ENCODE peak calls at places on chromosomes 5 and 9, in five cellular contexts. One of them, this sample, is unnamed.

GRCh38 chr9:22622823-22623222 is 176.2 kb downstream of the DMRTA1 start:
- DNase-seq in fibroblast of lung: no peak
- DNase-seq in mammary epithelial cell: no peak
- DNase-seq in neural progenitor cell: no peak
- DNase-seq in neuronal stem cell: no peak
- DNase-seq in this sample: no peak

GRCh38 chr9:116791314-116791713 is 104.2 kb downstream of the TRIM32 start:
- DNase-seq in neural progenitor cell: no peak
- DNase-seq in mammary epithelial cell: no peak
- DNase-seq in fibroblast of lung: no peak
- DNase-seq in neuronal stem cell: no peak
- DNase-seq in this sample: no peak

GRCh38 chr5:38330207-38330606 is 71.8 kb downstream of the EGFLAM start:
- DNase-seq in neuronal stem cell: no peak
- DNase-seq in neural progenitor cell: no peak
- DNase-seq in mammary epithelial cell: no peak
- DNase-seq in fibroblast of lung: peak; percentile 50
- DNase-seq in this sample: no peak

GRCh38 chr9:128819716-128820664 is 1.7 kb downstream of the ENDOG start:
- DNase-seq in neural progenitor cell: peak; percentile 25
- DNase-seq in fibroblast of lung: no peak
- DNase-seq in mammary epithelial cell: no peak
- DNase-seq in neuronal stem cell: no peak
- DNase-seq in this sample: no peak

GRCh38 chr5:137627293-137627692 is 108.6 kb downstream of the KLHL3 start:
- DNase-seq in fibroblast of lung: no peak
- DNase-seq in neuronal stem cell: no peak
- DNase-seq in mammary epithelial cell: no peak
- DNase-seq in neural progenitor cell: no peak
- DNase-seq in this sample: no peak

GRCh38 chr5:63375851-63376250 is 586.4 kb downstream of the HTR1A start:
- DNase-seq in neuronal stem cell: no peak
- DNase-seq in neural progenitor cell: no peak
- DNase-seq in mammary epithelial cell: no peak
- DNase-seq in fibroblast of lung: no peak
- DNase-seq in this sample: no peak

GRCh38 chr5:164098536-164098935 is 593.1 kb downstream of the MAT2B start:
- DNase-seq in neuronal stem cell: no peak
- DNase-seq in fibroblast of lung: peak; percentile 9
- DNase-seq in neural progenitor cell: no peak
- DNase-seq in mammary epithelial cell: no peak
- DNase-seq in this sample: no peak

GRCh38 chr5:24644757-24645156 is at the start of gene CDH10:
- DNase-seq in neural progenitor cell: peak; percentile 93
- DNase-seq in fibroblast of lung: peak; percentile 77
- DNase-seq in mammary epithelial cell: peak; percentile 2
- DNase-seq in neuronal stem cell: peak; percentile 83
- DNase-seq in this sample: no peak

GRCh38 chr9:2340046-2340760 is 281.4 kb upstream of the VLDLR start:
- DNase-seq in neuronal stem cell: no peak
- DNase-seq in neural progenitor cell: no peak
- DNase-seq in fibroblast of lung: peak; percentile 17
- DNase-seq in mammary epithelial cell: peak; percentile 89
- DNase-seq in this sample: no peak

GRCh38 chr5:126499742-126500396 is 76.7 kb downstream of the GRAMD2B start:
- DNase-seq in neuronal stem cell: no peak
- DNase-seq in fibroblast of lung: no peak
- DNase-seq in neural progenitor cell: peak; percentile 71
- DNase-seq in mammary epithelial cell: no peak
- DNase-seq in this sample: peak; percentile 24

GRCh38 chr5:79954620-79955019 is 36.4 kb downstream of the MTX3 start:
- DNase-seq in mammary epithelial cell: no peak
- DNase-seq in neuronal stem cell: no peak
- DNase-seq in neural progenitor cell: no peak
- DNase-seq in fibroblast of lung: no peak
- DNase-seq in this sample: no peak

GRCh38 chr9:8486095-8486494 is 686.5 kb upstream of the DMAC1 start:
- DNase-seq in neuronal stem cell: no peak
- DNase-seq in mammary epithelial cell: no peak
- DNase-seq in fibroblast of lung: peak; percentile 32
- DNase-seq in neural progenitor cell: peak; percentile 72
- DNase-seq in this sample: no peak

GRCh38 chr5:124660229-124661093 is 86.0 kb downstream of the ZNF608 start:
- DNase-seq in mammary epithelial cell: peak; percentile 74
- DNase-seq in neural progenitor cell: peak; percentile 22
- DNase-seq in fibroblast of lung: peak; percentile 85
- DNase-seq in neuronal stem cell: no peak
- DNase-seq in this sample: no peak

GRCh38 chr5:121049971-121050370 is 585.9 kb downstream of the PRR16 start:
- DNase-seq in fibroblast of lung: no peak
- DNase-seq in mammary epithelial cell: no peak
- DNase-seq in neural progenitor cell: no peak
- DNase-seq in neuronal stem cell: no peak
- DNase-seq in this sample: no peak

GRCh38 chr9:25225938-25226760 is 452.1 kb downstream of the TUSC1 start:
- DNase-seq in neuronal stem cell: no peak
- DNase-seq in fibroblast of lung: no peak
- DNase-seq in mammary epithelial cell: no peak
- DNase-seq in neural progenitor cell: no peak
- DNase-seq in this sample: no peak

GRCh38 chr9:79709945-79710674 is 138.3 kb downstream of the TLE4 start:
- DNase-seq in neural progenitor cell: no peak
- DNase-seq in mammary epithelial cell: no peak
- DNase-seq in fibroblast of lung: no peak
- DNase-seq in neuronal stem cell: no peak
- DNase-seq in this sample: no peak

GRCh38 chr5:37657046-37657445 is 182.8 kb downstream of the GDNF start:
- DNase-seq in neuronal stem cell: no peak
- DNase-seq in neural progenitor cell: no peak
- DNase-seq in fibroblast of lung: no peak
- DNase-seq in mammary epithelial cell: no peak
- DNase-seq in this sample: no peak

GRCh38 chr9:111752455-111752854 is 42.3 kb downstream of the SHOC1 start:
- DNase-seq in mammary epithelial cell: peak; percentile 63
- DNase-seq in fibroblast of lung: peak; percentile 33
- DNase-seq in neuronal stem cell: no peak
- DNase-seq in neural progenitor cell: no peak
- DNase-seq in this sample: no peak

GRCh38 chr5:173726848-173727557 is 110.6 kb upstream of the BOD1 start:
- DNase-seq in neuronal stem cell: no peak
- DNase-seq in mammary epithelial cell: peak; percentile 11
- DNase-seq in neural progenitor cell: no peak
- DNase-seq in fibroblast of lung: peak; percentile 60
- DNase-seq in this sample: no peak

GRCh38 chr9:79115176-79115575 is 456.6 kb upstream of the TLE4 start:
- DNase-seq in mammary epithelial cell: no peak
- DNase-seq in fibroblast of lung: no peak
- DNase-seq in neuronal stem cell: no peak
- DNase-seq in neural progenitor cell: no peak
- DNase-seq in this sample: no peak

GRCh38 chr5:24539625-24540024 is 105.2 kb downstream of the CDH10 start:
- DNase-seq in neuronal stem cell: no peak
- DNase-seq in neural progenitor cell: no peak
- DNase-seq in mammary epithelial cell: no peak
- DNase-seq in fibroblast of lung: no peak
- DNase-seq in this sample: no peak

GRCh38 chr5:179915406-179915935 is 7.8 kb upstream of the TBC1D9B start:
- DNase-seq in mammary epithelial cell: no peak
- DNase-seq in neuronal stem cell: no peak
- DNase-seq in fibroblast of lung: no peak
- DNase-seq in neural progenitor cell: no peak
- DNase-seq in this sample: no peak

GRCh38 chr5:179549973-179550510 is 312 bp upstream of the RUFY1 start:
- DNase-seq in neuronal stem cell: peak; percentile 42
- DNase-seq in neural progenitor cell: no peak
- DNase-seq in fibroblast of lung: peak; percentile 63
- DNase-seq in mammary epithelial cell: no peak
- DNase-seq in this sample: no peak

GRCh38 chr5:125451622-125452021 is 705.2 kb upstream of the ZNF608 start:
- DNase-seq in mammary epithelial cell: peak; percentile 57
- DNase-seq in neural progenitor cell: no peak
- DNase-seq in fibroblast of lung: no peak
- DNase-seq in neuronal stem cell: no peak
- DNase-seq in this sample: no peak

DNA sequence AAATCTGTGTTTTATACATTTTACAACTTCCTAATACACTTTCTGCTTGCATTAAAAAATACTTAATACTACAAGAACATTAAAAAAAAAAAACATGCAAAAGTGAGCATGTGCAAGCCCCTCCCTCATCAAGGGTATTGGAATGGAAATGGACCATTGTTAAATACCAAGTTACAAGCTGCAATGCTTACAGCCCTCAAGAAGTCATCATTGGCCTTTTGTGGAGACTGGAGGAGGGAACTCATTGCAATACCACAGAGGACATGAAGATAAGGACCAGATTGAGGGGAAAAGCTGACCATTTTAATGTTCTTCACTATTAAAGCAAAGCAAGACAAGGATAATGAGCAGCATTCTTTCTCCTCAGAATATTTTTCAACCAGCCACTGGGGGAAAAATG is 141.0 kb upstream of the RAPGEF1 start:
- DNase-seq in neuronal stem cell: no peak
- DNase-seq in neural progenitor cell: no peak
- DNase-seq in fibroblast of lung: no peak
- DNase-seq in mammary epithelial cell: no peak
- DNase-seq in this sample: no peak
- H3K4me2 ChIP-seq in neuronal stem cell: no peak overlapping the region
- H3K4me2 ChIP-seq in neural progenitor cell: no peak overlapping the region
- H3K4me2 ChIP-seq in fibroblast of lung: no peak overlapping the region
- H3K4me2 ChIP-seq in mammary epithelial cell: no peak overlapping the region
- H3K4me2 ChIP-seq in this sample: no peak overlapping the region

GRCh38 chr9:69946800-69947437 is 96.7 kb upstream of the MAMDC2 start:
- DNase-seq in fibroblast of lung: peak; percentile 91
- DNase-seq in neural progenitor cell: no peak
- DNase-seq in neuronal stem cell: no peak
- DNase-seq in mammary epithelial cell: peak; percentile 69
- DNase-seq in this sample: peak; percentile 80
- H3K9ac ChIP-seq in fibroblast of lung: no peak overlapping the region
- H3K9ac ChIP-seq in neural progenitor cell: no peak overlapping the region
- H3K9ac ChIP-seq in neuronal stem cell: no peak overlapping the region
- H3K9ac ChIP-seq in mammary epithelial cell: no peak overlapping the region
- H3K9ac ChIP-seq in this sample: peak overlapping the region; percentile 22

GRCh38 chr5:167731951-167732350 is 559.5 kb upstream of the WWC1 start:
- DNase-seq in fibroblast of lung: peak; percentile 72
- DNase-seq in mammary epithelial cell: no peak
- DNase-seq in neuronal stem cell: no peak
- DNase-seq in neural progenitor cell: no peak
- DNase-seq in this sample: no peak
- H3K4me2 ChIP-seq in fibroblast of lung: no peak overlapping the region
- H3K4me2 ChIP-seq in mammary epithelial cell: no peak overlapping the region
- H3K4me2 ChIP-seq in neuronal stem cell: no peak overlapping the region
- H3K4me2 ChIP-seq in neural progenitor cell: no peak overlapping the region
- H3K4me2 ChIP-seq in this sample: no peak overlapping the region

DNA sequence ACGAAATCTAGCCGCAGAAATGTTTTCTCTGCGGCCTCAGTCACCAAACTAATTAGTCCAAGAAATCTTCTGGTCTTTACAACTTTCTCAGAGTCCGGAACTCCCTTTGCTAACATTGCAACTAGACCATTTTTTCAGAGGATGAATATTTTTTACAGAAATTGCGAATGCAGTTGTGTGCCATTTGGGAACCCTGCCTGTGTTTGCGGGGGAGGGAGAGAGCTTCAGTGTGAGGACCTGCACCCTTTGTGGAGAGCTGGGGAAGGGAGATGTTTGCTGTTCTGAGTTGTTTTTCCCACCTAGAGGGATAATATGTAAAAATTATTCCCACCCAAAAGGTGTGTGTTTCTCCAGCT is 2.1 kb downstream of the IRX1 start:
- DNase-seq in mammary epithelial cell: peak; percentile 41
- DNase-seq in neural progenitor cell: no peak
- DNase-seq in fibroblast of lung: peak; percentile 52
- DNase-seq in neuronal stem cell: no peak
- DNase-seq in this sample: no peak
- H3K9ac ChIP-seq in mammary epithelial cell: peak overlapping the region; percentile 99
- H3K9ac ChIP-seq in neural progenitor cell: no peak overlapping the region
- H3K9ac ChIP-seq in fibroblast of lung: no peak overlapping the region
- H3K9ac ChIP-seq in neuronal stem cell: no peak overlapping the region
- H3K9ac ChIP-seq in this sample: no peak overlapping the region

GRCh38 chr9:93290495-93291434 is 106.8 kb downstream of the WNK2 start:
- DNase-seq in neuronal stem cell: no peak
- DNase-seq in fibroblast of lung: no peak
- DNase-seq in mammary epithelial cell: no peak
- DNase-seq in neural progenitor cell: no peak
- DNase-seq in this sample: no peak
- H3K4me2 ChIP-seq in neuronal stem cell: no peak overlapping the region
- H3K4me2 ChIP-seq in fibroblast of lung: no peak overlapping the region
- H3K4me2 ChIP-seq in mammary epithelial cell: no peak overlapping the region
- H3K4me2 ChIP-seq in neural progenitor cell: no peak overlapping the region
- H3K4me2 ChIP-seq in this sample: no peak overlapping the region

GRCh38 chr5:150559088-150559487 is 51.2 kb downstream of the NDST1 start:
- DNase-seq in mammary epithelial cell: no peak
- DNase-seq in neural progenitor cell: no peak
- DNase-seq in neuronal stem cell: no peak
- DNase-seq in fibroblast of lung: no peak
- DNase-seq in this sample: no peak
- H3K9ac ChIP-seq in mammary epithelial cell: no peak overlapping the region
- H3K9ac ChIP-seq in neural progenitor cell: no peak overlapping the region
- H3K9ac ChIP-seq in neuronal stem cell: peak overlapping the region; percentile 9
- H3K9ac ChIP-seq in fibroblast of lung: no peak overlapping the region
- H3K9ac ChIP-seq in this sample: no peak overlapping the region

GRCh38 chr5:87392170-87392569 is 20.6 kb downstream of the CCNH start:
- DNase-seq in mammary epithelial cell: no peak
- DNase-seq in neuronal stem cell: no peak
- DNase-seq in fibroblast of lung: no peak
- DNase-seq in neural progenitor cell: no peak
- DNase-seq in this sample: no peak
- H3K4me2 ChIP-seq in mammary epithelial cell: no peak overlapping the region
- H3K4me2 ChIP-seq in neuronal stem cell: no peak overlapping the region
- H3K4me2 ChIP-seq in fibroblast of lung: no peak overlapping the region
- H3K4me2 ChIP-seq in neural progenitor cell: no peak overlapping the region
- H3K4me2 ChIP-seq in this sample: no peak overlapping the region

DNA sequence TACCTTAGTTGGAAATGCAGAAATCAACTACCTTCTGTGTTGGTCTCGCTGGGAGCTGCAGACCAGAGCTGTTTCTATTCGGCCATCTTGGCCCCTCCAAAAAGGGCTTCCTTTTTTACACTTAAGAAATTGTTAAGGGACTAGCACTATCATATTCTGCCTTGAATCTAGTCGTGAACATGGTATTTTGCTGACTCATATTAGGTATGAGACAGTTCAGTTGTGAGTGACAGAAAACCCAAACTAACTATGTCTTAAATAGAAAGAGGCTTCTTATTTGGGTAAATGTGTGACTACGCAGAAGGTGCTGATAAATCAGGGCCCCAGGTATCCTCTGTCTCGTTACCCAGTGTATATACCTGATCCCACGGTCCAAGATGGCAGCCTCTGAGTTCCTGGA is 298.2 kb downstream of the EDIL3 start:
- DNase-seq in fibroblast of lung: peak; percentile 15
- DNase-seq in neural progenitor cell: no peak
- DNase-seq in mammary epithelial cell: peak; percentile 1
- DNase-seq in neuronal stem cell: no peak
- DNase-seq in this sample: no peak
- H3K9ac ChIP-seq in fibroblast of lung: no peak overlapping the region
- H3K9ac ChIP-seq in neural progenitor cell: no peak overlapping the region
- H3K9ac ChIP-seq in mammary epithelial cell: no peak overlapping the region
- H3K9ac ChIP-seq in neuronal stem cell: no peak overlapping the region
- H3K9ac ChIP-seq in this sample: no peak overlapping the region

This sample was measured in HCT116.